ENCODE peak calls at places on chromosomes 16 and 17, in four cellular contexts. One of them, this sample, is unnamed.

GRCh38 chr17:17724307-17724921 is 43.2 kb downstream of the RAI1 start:
- DNase-seq in GM12878: no peak
- DNase-seq in HepG2: no peak
- DNase-seq in K562: no peak
- DNase-seq in this sample: peak; percentile 82

GRCh38 chr17:62580947-62581346 is 46.5 kb upstream of the MRC2 start:
- DNase-seq in K562: no peak
- DNase-seq in GM12878: no peak
- DNase-seq in HepG2: no peak
- DNase-seq in this sample: no peak

GRCh38 chr17:78658281-78658785 is 81.1 kb upstream of the DNAH17 start:
- DNase-seq in K562: no peak
- DNase-seq in GM12878: no peak
- DNase-seq in HepG2: no peak
- DNase-seq in this sample: no peak

GRCh38 chr16:86524029-86524428 is 13.7 kb downstream of the FOXF1 start:
- DNase-seq in GM12878: no peak
- DNase-seq in HepG2: no peak
- DNase-seq in K562: no peak
- DNase-seq in this sample: no peak

GRCh38 chr16:29007865-29008593 is 23.2 kb downstream of the LAT start:
- DNase-seq in HepG2: no peak
- DNase-seq in K562: peak; percentile 42
- DNase-seq in GM12878: no peak
- DNase-seq in this sample: no peak

GRCh38 chr17:55316499-55316898 is 51.7 kb downstream of the HLF start:
- DNase-seq in K562: no peak
- DNase-seq in HepG2: no peak
- DNase-seq in GM12878: no peak
- DNase-seq in this sample: no peak

GRCh38 chr17:74923538-74924249 is 379 bp upstream of the OTOP2 start:
- DNase-seq in K562: peak; percentile 91
- DNase-seq in HepG2: no peak
- DNase-seq in GM12878: no peak
- DNase-seq in this sample: peak; percentile 66

GRCh38 chr16:50458694-50459271 is 89.4 kb upstream of the NKD1 start:
- DNase-seq in HepG2: no peak
- DNase-seq in GM12878: no peak
- DNase-seq in K562: no peak
- DNase-seq in this sample: peak; percentile 64

GRCh38 chr17:82412535-82413520 is 5.3 kb upstream of the HEXD start:
- DNase-seq in HepG2: peak; percentile 86
- DNase-seq in GM12878: no peak
- DNase-seq in K562: no peak
- DNase-seq in this sample: no peak

GRCh38 chr17:75721463-75722011 is 278 bp downstream of the ITGB4 start:
- DNase-seq in K562: no peak
- DNase-seq in HepG2: no peak
- DNase-seq in GM12878: no peak
- DNase-seq in this sample: peak; percentile 23

GRCh38 chr16:85570735-85571562 is 42.2 kb upstream of the GSE1 start:
- DNase-seq in K562: peak; percentile 84
- DNase-seq in GM12878: peak; percentile 77
- DNase-seq in HepG2: no peak
- DNase-seq in this sample: no peak

GRCh38 chr16:54246454-54246821 is 40.1 kb downstream of the IRX3 start:
- DNase-seq in K562: no peak
- DNase-seq in HepG2: no peak
- DNase-seq in GM12878: no peak
- DNase-seq in this sample: no peak

GRCh38 chr16:81445926-81446317 is 1.3 kb downstream of the CMIP start:
- DNase-seq in K562: no peak
- DNase-seq in GM12878: no peak
- DNase-seq in HepG2: no peak
- DNase-seq in this sample: peak; percentile 68

GRCh38 chr16:13921328-13921727 is 1.4 kb downstream of the ERCC4 start:
- DNase-seq in HepG2: no peak
- DNase-seq in GM12878: no peak
- DNase-seq in K562: no peak
- DNase-seq in this sample: no peak

GRCh38 chr17:46818319-46818928 is at the start of gene WNT3:
- DNase-seq in K562: peak; percentile 86
- DNase-seq in GM12878: no peak
- DNase-seq in HepG2: no peak
- DNase-seq in this sample: peak; percentile 93

GRCh38 chr16:26721290-26721689 is 345.4 kb upstream of the C16orf82 start:
- DNase-seq in K562: no peak
- DNase-seq in GM12878: no peak
- DNase-seq in HepG2: no peak
- DNase-seq in this sample: no peak

GRCh38 chr16:48609453-48610023 is 442 bp downstream of the N4BP1 start:
- DNase-seq in HepG2: no peak
- DNase-seq in GM12878: no peak
- DNase-seq in K562: peak; percentile 72
- DNase-seq in this sample: peak; percentile 63

GRCh38 chr16:46721885-46722284 is 26.3 kb downstream of the MYLK3 start:
- DNase-seq in K562: no peak
- DNase-seq in HepG2: no peak
- DNase-seq in GM12878: no peak
- DNase-seq in this sample: no peak

GRCh38 chr17:21453144-21453982 is 77.2 kb downstream of the KCNJ12 start:
- DNase-seq in GM12878: no peak
- DNase-seq in HepG2: no peak
- DNase-seq in K562: no peak
- DNase-seq in this sample: no peak

GRCh38 chr17:13792314-13792713 is 190.6 kb upstream of the HS3ST3A1 start:
- DNase-seq in K562: no peak
- DNase-seq in GM12878: no peak
- DNase-seq in HepG2: no peak
- DNase-seq in this sample: no peak

DNA sequence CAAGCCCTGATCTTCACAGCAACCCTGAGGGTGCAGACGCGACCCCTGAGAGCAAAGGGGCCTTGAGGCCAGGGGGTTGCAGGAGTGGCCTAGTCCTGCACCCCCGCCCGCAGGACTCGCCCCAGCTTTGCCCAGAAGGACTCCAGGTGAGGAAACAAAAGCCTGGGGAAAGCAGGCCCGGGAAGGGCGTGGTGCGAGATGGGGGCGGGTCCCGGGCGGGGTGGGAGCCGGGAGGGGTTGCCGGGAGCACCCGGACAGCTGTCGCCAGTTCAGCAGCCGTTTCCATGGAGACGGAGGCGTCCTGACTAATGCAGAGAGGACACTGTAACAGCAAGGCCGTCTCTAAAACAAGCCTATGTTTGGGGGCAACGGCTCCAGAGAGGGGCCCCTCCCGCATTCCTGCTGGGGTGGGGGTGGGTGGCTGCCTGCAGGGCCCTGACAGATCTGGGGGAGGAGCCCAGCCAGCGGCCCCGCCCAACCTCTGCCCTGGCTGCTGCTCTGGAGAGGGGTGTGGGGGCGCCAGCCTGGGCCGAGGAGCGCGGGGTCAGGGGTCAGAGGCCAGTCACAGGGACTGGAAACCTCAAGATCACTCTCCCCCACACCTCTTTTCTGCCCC is 3.0 kb upstream of the TPPP3 start:
- DNase-seq in K562: peak; percentile 93
- DNase-seq in GM12878: no peak
- DNase-seq in HepG2: peak; percentile 96
- DNase-seq in this sample: peak; percentile 96
- H3K4me3 ChIP-seq in K562: peak overlapping the region; percentile 23
- H3K4me3 ChIP-seq in GM12878: no peak overlapping the region
- H3K4me3 ChIP-seq in HepG2: no peak overlapping the region
- H3K4me3 ChIP-seq in this sample: peak overlapping the region; percentile 53

GRCh38 chr17:44223574-44224046 is 4.1 kb upstream of the UBTF start:
- DNase-seq in K562: no peak
- DNase-seq in HepG2: no peak
- DNase-seq in GM12878: no peak
- DNase-seq in this sample: no peak

GRCh38 chr17:44222112-44222869 is 2.8 kb upstream of the UBTF start:
- DNase-seq in K562: no peak
- DNase-seq in GM12878: no peak
- DNase-seq in HepG2: peak; percentile 66
- DNase-seq in this sample: peak; percentile 86

GRCh38 chr17:44220211-44221071 is 966 bp upstream of the UBTF start:
- DNase-seq in HepG2: no peak
- DNase-seq in GM12878: no peak
- DNase-seq in K562: peak; percentile 82
- DNase-seq in this sample: peak; percentile 61

GRCh38 chr17:44221072-44221861 is 1.8 kb upstream of the UBTF start:
- DNase-seq in K562: peak; percentile 69
- DNase-seq in HepG2: peak; percentile 78
- DNase-seq in GM12878: no peak
- DNase-seq in this sample: peak; percentile 90

DNA sequence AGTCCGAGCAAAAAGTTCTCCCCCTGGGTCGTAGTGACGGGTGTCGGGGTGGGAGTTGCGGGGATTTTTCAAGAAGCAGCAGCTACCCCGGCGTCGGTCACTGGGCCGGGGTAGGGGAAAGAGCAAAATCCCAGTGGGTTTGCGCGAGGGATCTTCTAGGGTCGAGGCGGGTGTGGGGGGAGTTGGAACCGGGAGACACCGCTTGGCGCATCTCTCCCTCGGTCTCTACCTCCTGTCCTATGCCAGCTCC is 2.3 kb upstream of the UBTF start:
- DNase-seq in GM12878: no peak
- DNase-seq in HepG2: no peak
- DNase-seq in K562: no peak
- DNase-seq in this sample: no peak
- TF ChIP-seq POLR2AphosphoS5 in GM12878: no peak
- TF ChIP-seq POLR2AphosphoS5 in HepG2: no peak
- TF ChIP-seq POLR2AphosphoS5 in K562: no peak
- TF ChIP-seq POLR2AphosphoS5 in this sample: no peak

DNA sequence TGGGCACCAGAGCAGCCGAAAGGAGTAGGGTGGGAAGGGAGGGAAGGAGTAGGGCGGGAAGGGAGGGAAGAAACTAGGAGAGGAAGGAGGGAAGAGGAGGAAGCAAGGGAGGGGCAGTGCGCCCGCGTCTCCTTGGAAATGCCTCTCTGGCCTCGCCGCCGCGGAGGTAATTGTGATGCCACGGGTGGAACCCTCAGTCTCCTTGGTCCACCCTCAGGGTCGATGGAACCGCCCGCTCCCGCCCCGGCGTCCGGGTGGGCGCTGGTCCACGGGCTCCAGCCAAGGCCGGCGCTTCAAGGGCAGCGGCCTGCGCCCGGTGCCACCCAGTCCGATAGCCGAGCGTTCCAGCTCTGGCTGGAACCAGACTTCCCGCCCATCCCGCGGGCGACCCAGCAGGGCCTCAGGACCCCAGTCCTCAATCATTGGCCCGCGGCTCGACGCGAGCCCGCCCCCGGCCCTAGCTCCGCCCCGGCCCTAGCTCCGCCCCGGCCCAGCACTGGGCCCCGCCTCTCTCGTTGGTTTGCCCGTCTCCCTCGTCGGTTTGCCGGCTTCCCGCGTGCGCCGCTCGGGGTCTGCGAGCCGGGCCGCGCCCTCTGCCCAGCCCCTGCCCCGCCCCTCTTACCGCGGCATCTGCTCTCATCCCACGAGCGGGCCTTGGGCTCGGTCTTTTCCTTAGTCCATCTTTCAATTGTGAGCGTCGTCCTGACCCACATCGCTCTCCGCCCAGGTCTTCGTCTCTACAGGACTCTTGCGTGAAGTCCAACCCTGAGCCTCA is 553 bp downstream of the PROCA1 start:
- DNase-seq in GM12878: peak; percentile 50
- DNase-seq in K562: peak; percentile 97
- DNase-seq in HepG2: peak; percentile 86
- DNase-seq in this sample: peak; percentile 96
- TF ChIP-seq JUNB in GM12878: no peak
- TF ChIP-seq JUNB in K562: no peak
- TF ChIP-seq JUNB in HepG2: no peak
- TF ChIP-seq JUNB in this sample: no peak

DNA sequence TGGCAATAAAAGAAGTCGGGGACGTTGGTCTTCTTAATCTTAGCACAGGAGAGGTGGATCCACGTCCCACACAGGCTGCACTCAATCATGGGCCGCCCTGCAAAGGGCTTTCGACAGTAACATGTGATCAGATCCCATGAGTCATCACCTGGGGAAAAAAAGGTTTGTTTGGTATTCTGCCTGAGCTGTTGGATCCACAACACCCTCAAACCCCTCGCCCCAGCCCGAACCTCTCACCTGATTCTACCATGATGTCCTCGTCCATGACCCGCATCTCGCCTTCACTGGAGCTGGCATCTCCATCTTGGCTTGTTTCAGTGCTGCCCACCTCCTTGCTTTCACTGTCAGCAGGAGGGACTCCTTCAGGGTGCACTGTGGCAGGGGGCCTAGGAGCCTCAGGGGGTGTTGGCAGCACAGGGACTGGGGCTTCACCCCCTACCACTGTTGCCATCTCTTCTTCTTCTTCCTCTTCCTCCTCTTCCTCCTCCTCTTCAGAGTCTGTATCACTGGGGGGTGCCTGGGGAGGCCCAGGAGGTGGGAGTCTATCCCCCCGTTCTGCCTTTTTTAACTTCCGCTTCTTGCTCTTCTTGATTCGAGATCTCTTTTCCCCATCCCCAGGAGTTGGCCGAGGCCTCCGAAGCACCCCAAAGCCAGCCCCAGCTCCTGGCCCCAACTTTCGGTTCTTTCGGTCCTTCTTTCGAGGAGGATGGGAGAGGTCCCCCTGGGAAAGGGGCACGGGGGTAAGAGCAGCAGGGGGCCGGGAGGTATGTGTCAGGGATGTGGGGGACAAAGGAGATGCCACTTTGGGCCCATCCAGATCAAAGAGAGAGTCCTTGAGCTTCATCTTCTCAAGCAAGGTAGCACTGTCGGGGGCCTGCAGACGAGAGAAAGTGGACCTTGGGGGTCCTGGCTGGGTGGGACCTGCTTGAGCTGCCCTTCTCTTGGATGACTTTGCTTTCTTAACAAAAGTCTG is 1.7 kb upstream of the DVL2 start:
- DNase-seq in GM12878: no peak
- DNase-seq in K562: no peak
- DNase-seq in HepG2: no peak
- DNase-seq in this sample: no peak
- H3K4me3 ChIP-seq in GM12878: peak overlapping the region; percentile 84
- H3K4me3 ChIP-seq in K562: peak overlapping the region; percentile 3
- H3K4me3 ChIP-seq in HepG2: no peak overlapping the region
- H3K4me3 ChIP-seq in this sample: no peak overlapping the region